ENCODE peak calls at places on chromosomes 11 and 22, in four cellular contexts. X, B, H and W are unnamed samples.

GRCh38 chr11:60389279-60389910 is 6.9 kb upstream of the MS4A14 start:
- DNase-seq in X (no peak), B (no peak), H (peak), W (no peak)

GRCh38 chr11:69443968-69444364 is 37.5 kb upstream of the LINC01488 start:
- DNase-seq in X (no peak), B (no peak), H (no peak), W (no peak)

GRCh38 chr22:23262474-23263332 is 82.4 kb downstream of the BCR start:
- DNase-seq in X (no peak), B (no peak), H (no peak), W (no peak)

GRCh38 chr22:40610329-40610850 is 26.1 kb downstream of the MRTFA start:
- DNase-seq in X (no peak), B (no peak), H (no peak), W (no peak)

GRCh38 chr11:1233351-1234053 is 10.6 kb downstream of the MUC5B start:
- DNase-seq in X (peak), B (no peak), H (no peak), W (no peak)

GRCh38 chr22:32474635-32475427 is at the start of gene FBXO7:
- DNase-seq in X (peak), B (peak), H (peak), W (peak)

GRCh38 chr22:39439170-39439569 is 17.6 kb upstream of the MGAT3 start:
- DNase-seq in X (no peak), B (no peak), H (peak), W (no peak)

GRCh38 chr11:129637473-129637872 is 178.2 kb upstream of the TMEM45B start:
- DNase-seq in X (no peak), B (no peak), H (no peak), W (no peak)

GRCh38 chr11:73423506-73423905 is 47.3 kb downstream of the RELT start:
- DNase-seq in X (no peak), B (no peak), H (no peak), W (no peak)

GRCh38 chr22:27065259-27065658 is 407.9 kb downstream of the MIAT start:
- DNase-seq in X (no peak), B (no peak), H (no peak), W (no peak)

GRCh38 chr11:18773104-18773503 is 18.5 kb downstream of the PTPN5 start:
- DNase-seq in X (no peak), B (no peak), H (no peak), W (no peak)

GRCh38 chr11:34651551-34651950 is 30.7 kb downstream of the EHF start:
- DNase-seq in X (no peak), B (no peak), H (no peak), W (no peak)

GRCh38 chr11:117223741-117224685 is 7.9 kb downstream of the PCSK7 start:
- DNase-seq in X (peak), B (no peak), H (no peak), W (no peak)

GRCh38 chr11:10058356-10058755 is 235.7 kb downstream of the SBF2 start:
- DNase-seq in X (no peak), B (no peak), H (no peak), W (no peak)

GRCh38 chr11:19646921-19647320 is 65.7 kb upstream of the NAV2 start:
- DNase-seq in X (no peak), B (peak), H (peak), W (no peak)

GRCh38 chr22:28141614-28142013 is 222.6 kb upstream of the PITPNB start:
- DNase-seq in X (no peak), B (no peak), H (no peak), W (no peak)

GRCh38 chr11:1750481-1750839 is at the start of gene IFITM10:
- DNase-seq in X (no peak), B (no peak), H (peak), W (no peak)

GRCh38 chr11:71189768-71190315 is 62.5 kb downstream of the SHANK2 start:
- DNase-seq in X (no peak), B (no peak), H (no peak), W (no peak)

GRCh38 chr11:257766-258493 is 20.3 kb upstream of the NLRP6 start:
- DNase-seq in X (no peak), B (no peak), H (no peak), W (no peak)

GRCh38 chr22:19761500-19762314 is 1.1 kb downstream of the TBX1 start:
- DNase-seq in X (no peak), B (no peak), H (no peak), W (no peak)

GRCh38 chr11:85531498-85531897 is 95.6 kb downstream of the DLG2 start:
- DNase-seq in X (no peak), B (no peak), H (no peak), W (no peak)

GRCh38 chr11:45500457-45500856 is 165.0 kb downstream of the CHST1 start:
- DNase-seq in X (peak), B (peak), H (no peak), W (no peak)

GRCh38 chr11:118921121-118921928 is 4.4 kb downstream of the BCL9L start:
- DNase-seq in X (no peak), B (no peak), H (peak), W (no peak)

GRCh38 chr22:29301716-29302401 is 4.6 kb upstream of the GAS2L1 start:
- DNase-seq in X (peak), B (no peak), H (no peak), W (no peak)

GRCh38 chr11:72584293-72584921 is 89.8 kb downstream of the PDE2A start:
- DNase-seq in X (no peak), B (no peak), H (peak), W (no peak)

GRCh38 chr11:84922836-84923235 is 704.3 kb downstream of the DLG2 start:
- DNase-seq in X (no peak), B (no peak), H (no peak), W (no peak)

GRCh38 chr11:44773351-44773965 is 46.7 kb downstream of the TSPAN18 start:
- DNase-seq in X (peak), B (no peak), H (no peak), W (no peak)

GRCh38 chr11:44530413-44531115 is 34.9 kb upstream of the CD82 start:
- DNase-seq in X (no peak), B (no peak), H (no peak), W (no peak)

GRCh38 chr22:45880732-45881523 is 96.0 kb downstream of the WNT7B start:
- DNase-seq in X (peak), B (no peak), H (no peak), W (peak)

GRCh38 chr11:97746832-97747231 is 1273.9 kb upstream of the CNTN5 start:
- DNase-seq in X (no peak), B (no peak), H (no peak), W (no peak)

GRCh38 chr11:96520939-96521338 is 131.1 kb downstream of the JRKL start:
- DNase-seq in X (no peak), B (no peak), H (no peak), W (no peak)

GRCh38 chr11:83292709-83293435 is 6.7 kb upstream of the CCDC90B start:
- DNase-seq in X (no peak), B (peak), H (peak), W (peak)

GRCh38 chr22:45793161-45793560 is 121.5 kb downstream of the ATXN10 start:
- DNase-seq in X (no peak), B (no peak), H (no peak), W (no peak)

GRCh38 chr22:35538801-35539321 is 1.8 kb upstream of the RASD2 start:
- DNase-seq in X (no peak), B (no peak), H (no peak), W (no peak)

GRCh38 chr11:118290923-118291322 is 13.6 kb upstream of the CD3E start:
- DNase-seq in X (no peak), B (no peak), H (peak), W (no peak)

DNA sequence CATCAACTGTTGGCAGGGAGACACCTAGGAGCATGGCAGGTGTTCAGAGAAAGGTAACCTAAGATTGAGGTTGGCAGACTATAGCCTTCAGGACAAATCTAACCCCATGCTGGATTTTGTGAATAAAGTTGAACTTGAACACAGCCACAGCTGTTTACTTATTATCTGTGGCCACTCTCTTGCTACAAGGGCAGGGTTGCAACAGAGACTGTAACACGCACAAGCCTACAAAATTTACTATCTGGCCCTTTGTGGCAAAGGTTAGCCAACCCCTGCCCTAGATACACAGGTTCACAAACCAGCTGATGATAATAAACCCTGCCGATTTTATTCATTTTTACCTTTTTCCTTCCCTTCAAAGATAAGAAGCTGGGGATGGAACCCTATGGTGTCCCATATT is 2.5 kb downstream of the THYN1 start:
- DNase-seq in X (no peak), B (no peak), H (no peak), W (no peak)
- H3K27ac ChIP-seq in X (no peak), B (no peak), H (no peak), W (no peak)

GRCh38 chr11:64999478-64999877 is 2.7 kb upstream of the BATF2 start:
- DNase-seq in X (no peak), B (no peak), H (no peak), W (no peak)
- H3K27ac ChIP-seq in X (no peak), B (no peak), H (peak), W (no peak)

GRCh38 chr11:65277878-65278277 is 16.1 kb downstream of the POLA2 start:
- DNase-seq in X (no peak), B (no peak), H (no peak), W (no peak)

GRCh38 chr11:65278351-65278750 is 16.6 kb downstream of the POLA2 start:
- DNase-seq in X (no peak), B (no peak), H (no peak), W (no peak)

GRCh38 chr11:65279713-65280459 is 18.1 kb downstream of the POLA2 start:
- DNase-seq in X (no peak), B (peak), H (peak), W (no peak)

GRCh38 chr11:65274734-65275682 is 13.2 kb downstream of the POLA2 start:
- DNase-seq in X (no peak), B (peak), H (peak), W (peak)

GRCh38 chr11:65275906-65276305 is 14.1 kb downstream of the POLA2 start:
- DNase-seq in X (no peak), B (no peak), H (peak), W (no peak)
- H3K27ac ChIP-seq in X (no peak), B (peak), H (peak), W (no peak)

DNA sequence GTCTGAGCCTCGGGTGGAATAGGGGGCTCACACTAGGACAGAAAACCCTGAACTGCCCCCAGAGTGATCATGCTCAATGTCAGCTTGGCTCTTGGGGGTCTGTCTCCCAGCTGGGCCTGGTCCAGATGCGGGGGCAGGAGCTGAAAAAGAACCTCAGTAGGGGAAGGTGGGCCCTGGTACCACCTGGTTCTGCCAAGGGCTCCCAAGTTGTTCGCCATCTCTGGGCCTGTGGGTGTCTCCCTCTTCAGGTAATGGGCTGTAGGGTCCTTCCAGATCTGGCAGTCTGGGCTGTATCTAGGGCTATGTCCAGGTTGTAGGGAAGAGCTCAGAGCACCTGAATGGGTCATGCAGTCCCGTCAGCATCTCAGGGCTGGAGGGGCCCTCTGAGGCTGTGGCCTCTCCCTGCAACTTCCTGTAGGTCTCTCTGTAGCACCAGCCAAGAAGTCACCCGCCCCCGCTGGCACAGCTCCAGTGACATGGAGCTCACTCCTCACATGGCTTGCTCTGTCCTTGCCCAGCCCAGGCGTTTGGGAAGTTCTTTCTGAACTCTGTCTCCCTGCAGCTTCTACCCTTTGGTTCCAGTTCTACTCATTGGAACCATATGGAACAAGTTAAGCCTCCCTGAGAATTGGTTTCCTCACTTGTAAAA is 33.0 kb upstream of the SOX10 start:
- DNase-seq in X (peak), B (no peak), H (peak), W (peak)
- H3K27ac ChIP-seq in X (peak), B (no peak), H (peak), W (peak)

GRCh38 chr22:44184006-44184405 is 3.3 kb downstream of the PARVG start:
- DNase-seq in X (no peak), B (no peak), H (no peak), W (no peak)
- H3K27ac ChIP-seq in X (no peak), B (no peak), H (no peak), W (no peak)

GRCh38 chr22:50670914-50671538 is 1.6 kb upstream of the SHANK3 start:
- DNase-seq in X (no peak), B (no peak), H (no peak), W (no peak)
- H3K27ac ChIP-seq in X (peak), B (no peak), H (no peak), W (no peak)

GRCh38 chr11:8258771-8259170 is 4.9 kb downstream of the LMO1 start:
- DNase-seq in X (no peak), B (no peak), H (peak), W (no peak)
- H3K27ac ChIP-seq in X (no peak), B (no peak), H (no peak), W (no peak)